ENCODE peak calls at places on chromosomes 2 and 18, in seven cellular contexts. One of them, this sample, is unnamed.

GRCh38 chr18:48933578-48934399 is 17.0 kb downstream of the SMAD7 start:
- DNase-seq in AML-193: no peak
- DNase-seq in WTC11: no peak
- DNase-seq in stimulated activated CD8-positive, alpha-beta memory T cell treated with anti-CD3 and anti-CD28 coated beads, Interleukin-7, amount 100 ng/mL, for 24 hours: no peak
- DNase-seq in prostate gland: no peak
- DNase-seq in AG04449: no peak
- DNase-seq in iPS-NIHi11: no peak
- DNase-seq in this sample: peak

GRCh38 chr18:46531472-46531871 is 125.5 kb downstream of the LOXHD1 start:
- DNase-seq in AML-193: no peak
- DNase-seq in WTC11: no peak
- DNase-seq in stimulated activated CD8-positive, alpha-beta memory T cell treated with anti-CD3 and anti-CD28 coated beads, Interleukin-7, amount 100 ng/mL, for 24 hours: no peak
- DNase-seq in prostate gland: no peak
- DNase-seq in AG04449: no peak
- DNase-seq in iPS-NIHi11: no peak
- DNase-seq in this sample: no peak

GRCh38 chr18:22848618-22849017 is 84.5 kb upstream of the RBBP8 start:
- DNase-seq in AML-193: peak
- DNase-seq in WTC11: no peak
- DNase-seq in stimulated activated CD8-positive, alpha-beta memory T cell treated with anti-CD3 and anti-CD28 coated beads, Interleukin-7, amount 100 ng/mL, for 24 hours: no peak
- DNase-seq in prostate gland: peak
- DNase-seq in AG04449: no peak
- DNase-seq in iPS-NIHi11: no peak
- DNase-seq in this sample: no peak

GRCh38 chr2:16656087-16656486 is 9.5 kb downstream of the CYRIA start:
- DNase-seq in AML-193: no peak
- DNase-seq in WTC11: no peak
- DNase-seq in stimulated activated CD8-positive, alpha-beta memory T cell treated with anti-CD3 and anti-CD28 coated beads, Interleukin-7, amount 100 ng/mL, for 24 hours: no peak
- DNase-seq in prostate gland: no peak
- DNase-seq in AG04449: no peak
- DNase-seq in iPS-NIHi11: no peak
- DNase-seq in this sample: no peak

GRCh38 chr2:36456227-36456788 is 100.7 kb downstream of the CRIM1 start:
- DNase-seq in AML-193: no peak
- DNase-seq in WTC11: no peak
- DNase-seq in stimulated activated CD8-positive, alpha-beta memory T cell treated with anti-CD3 and anti-CD28 coated beads, Interleukin-7, amount 100 ng/mL, for 24 hours: no peak
- DNase-seq in prostate gland: no peak
- DNase-seq in AG04449: no peak
- DNase-seq in iPS-NIHi11: no peak
- DNase-seq in this sample: peak

GRCh38 chr18:10006261-10006903 is 92.6 kb downstream of the VAPA start:
- DNase-seq in AML-193: peak
- DNase-seq in WTC11: no peak
- DNase-seq in stimulated activated CD8-positive, alpha-beta memory T cell treated with anti-CD3 and anti-CD28 coated beads, Interleukin-7, amount 100 ng/mL, for 24 hours: no peak
- DNase-seq in prostate gland: no peak
- DNase-seq in AG04449: no peak
- DNase-seq in iPS-NIHi11: no peak
- DNase-seq in this sample: no peak

GRCh38 chr2:147632193-147632592 is 212.6 kb upstream of the ACVR2A start:
- DNase-seq in AML-193: no peak
- DNase-seq in WTC11: no peak
- DNase-seq in stimulated activated CD8-positive, alpha-beta memory T cell treated with anti-CD3 and anti-CD28 coated beads, Interleukin-7, amount 100 ng/mL, for 24 hours: no peak
- DNase-seq in prostate gland: no peak
- DNase-seq in AG04449: no peak
- DNase-seq in iPS-NIHi11: no peak
- DNase-seq in this sample: no peak

GRCh38 chr2:169768262-169768995 is 30.2 kb upstream of the SSB start:
- DNase-seq in AML-193: no peak
- DNase-seq in WTC11: peak
- DNase-seq in stimulated activated CD8-positive, alpha-beta memory T cell treated with anti-CD3 and anti-CD28 coated beads, Interleukin-7, amount 100 ng/mL, for 24 hours: no peak
- DNase-seq in prostate gland: no peak
- DNase-seq in AG04449: no peak
- DNase-seq in iPS-NIHi11: peak
- DNase-seq in this sample: no peak

GRCh38 chr2:230774348-230774951 is 61.8 kb downstream of the CAB39 start:
- DNase-seq in AML-193: no peak
- DNase-seq in WTC11: no peak
- DNase-seq in stimulated activated CD8-positive, alpha-beta memory T cell treated with anti-CD3 and anti-CD28 coated beads, Interleukin-7, amount 100 ng/mL, for 24 hours: no peak
- DNase-seq in prostate gland: no peak
- DNase-seq in AG04449: peak
- DNase-seq in iPS-NIHi11: no peak
- DNase-seq in this sample: no peak

GRCh38 chr2:134706587-134707329 is 12.0 kb downstream of the TMEM163 start:
- DNase-seq in AML-193: no peak
- DNase-seq in WTC11: no peak
- DNase-seq in stimulated activated CD8-positive, alpha-beta memory T cell treated with anti-CD3 and anti-CD28 coated beads, Interleukin-7, amount 100 ng/mL, for 24 hours: no peak
- DNase-seq in prostate gland: no peak
- DNase-seq in AG04449: no peak
- DNase-seq in iPS-NIHi11: no peak
- DNase-seq in this sample: no peak

GRCh38 chr2:64644240-64645013 is 9.3 kb downstream of the SERTAD2 start:
- DNase-seq in AML-193: peak
- DNase-seq in WTC11: peak
- DNase-seq in stimulated activated CD8-positive, alpha-beta memory T cell treated with anti-CD3 and anti-CD28 coated beads, Interleukin-7, amount 100 ng/mL, for 24 hours: no peak
- DNase-seq in prostate gland: peak
- DNase-seq in AG04449: no peak
- DNase-seq in iPS-NIHi11: peak
- DNase-seq in this sample: peak

GRCh38 chr2:73156539-73157124 is 43.9 kb upstream of the RAB11FIP5 start:
- DNase-seq in AML-193: peak
- DNase-seq in WTC11: peak
- DNase-seq in stimulated activated CD8-positive, alpha-beta memory T cell treated with anti-CD3 and anti-CD28 coated beads, Interleukin-7, amount 100 ng/mL, for 24 hours: no peak
- DNase-seq in prostate gland: no peak
- DNase-seq in AG04449: no peak
- DNase-seq in iPS-NIHi11: peak
- DNase-seq in this sample: peak

GRCh38 chr2:71888741-71889445 is 258.8 kb downstream of the CYP26B1 start:
- DNase-seq in AML-193: no peak
- DNase-seq in WTC11: no peak
- DNase-seq in stimulated activated CD8-positive, alpha-beta memory T cell treated with anti-CD3 and anti-CD28 coated beads, Interleukin-7, amount 100 ng/mL, for 24 hours: no peak
- DNase-seq in prostate gland: no peak
- DNase-seq in AG04449: no peak
- DNase-seq in iPS-NIHi11: no peak
- DNase-seq in this sample: no peak

GRCh38 chr2:84646514-84646913 is 130.2 kb downstream of the DNAH6 start:
- DNase-seq in AML-193: no peak
- DNase-seq in WTC11: no peak
- DNase-seq in stimulated activated CD8-positive, alpha-beta memory T cell treated with anti-CD3 and anti-CD28 coated beads, Interleukin-7, amount 100 ng/mL, for 24 hours: no peak
- DNase-seq in prostate gland: no peak
- DNase-seq in AG04449: no peak
- DNase-seq in iPS-NIHi11: no peak
- DNase-seq in this sample: no peak

GRCh38 chr2:30649278-30649677 is 158.0 kb downstream of the CAPN13 start:
- DNase-seq in AML-193: no peak
- DNase-seq in WTC11: no peak
- DNase-seq in stimulated activated CD8-positive, alpha-beta memory T cell treated with anti-CD3 and anti-CD28 coated beads, Interleukin-7, amount 100 ng/mL, for 24 hours: no peak
- DNase-seq in prostate gland: no peak
- DNase-seq in AG04449: no peak
- DNase-seq in iPS-NIHi11: no peak
- DNase-seq in this sample: no peak

GRCh38 chr18:74790451-74790850 is 192.8 kb downstream of the ZNF407 start:
- DNase-seq in AML-193: no peak
- DNase-seq in WTC11: no peak
- DNase-seq in stimulated activated CD8-positive, alpha-beta memory T cell treated with anti-CD3 and anti-CD28 coated beads, Interleukin-7, amount 100 ng/mL, for 24 hours: no peak
- DNase-seq in prostate gland: no peak
- DNase-seq in AG04449: no peak
- DNase-seq in iPS-NIHi11: no peak
- DNase-seq in this sample: no peak

This sample was measured in ovary.